ENCODE peak calls at places on chromosomes 4 and X, in six cellular contexts. Y is transverse colon, U is NB4, C is thyroid gland, R is A549, F is HFF-Myc. E is an unnamed sample.

GRCh38 chrX:119190736-119191282 is 45.3 kb upstream of the PGRMC1 start:
- DNase-seq in Y (no peak), U (peak), C (no peak), R (no peak), F (peak), E (no peak)

GRCh38 chrX:54044877-54045328 is 630 bp upstream of the PHF8 start:
- DNase-seq in Y (no peak), U (no peak), C (no peak), R (no peak), F (no peak), E (no peak)

GRCh38 chr4:2535386-2536192 is 858 bp upstream of the FAM193A start:
- DNase-seq in Y (peak), U (peak), C (no peak), R (no peak), F (no peak), E (peak)

GRCh38 chr4:83436680-83437079 is 18.9 kb downstream of the HELQ start:
- DNase-seq in Y (no peak), U (no peak), C (no peak), R (no peak), F (no peak), E (no peak)

GRCh38 chr4:43163101-43163792 is 270.7 kb downstream of the GRXCR1 start:
- DNase-seq in Y (no peak), U (no peak), C (no peak), R (no peak), F (no peak), E (no peak)

GRCh38 chr4:123943976-123944375 is 547.4 kb downstream of the SPRY1 start:
- DNase-seq in Y (no peak), U (no peak), C (no peak), R (no peak), F (no peak), E (no peak)

GRCh38 chr4:128371004-128371777 is 83.6 kb upstream of the PGRMC2 start:
- DNase-seq in Y (no peak), U (no peak), C (no peak), R (no peak), F (no peak), E (no peak)

GRCh38 chr4:122458625-122459024 is 2.1 kb upstream of the IL2 start:
- DNase-seq in Y (no peak), U (peak), C (no peak), R (no peak), F (no peak), E (no peak)

GRCh38 chrX:10615931-10616780 is 4.2 kb downstream of the MID1 start:
- DNase-seq in Y (peak), U (peak), C (peak), R (no peak), F (no peak), E (peak)

GRCh38 chr4:121791481-121791880 is 9.6 kb upstream of the EXOSC9 start:
- DNase-seq in Y (no peak), U (no peak), C (no peak), R (no peak), F (no peak), E (no peak)

GRCh38 chr4:85149656-85150055 is 183.2 kb upstream of the WDFY3 start:
- DNase-seq in Y (no peak), U (no peak), C (no peak), R (no peak), F (no peak), E (no peak)

GRCh38 chr4:128980816-128981326 is 112.5 kb downstream of the SCLT1 start:
- DNase-seq in Y (no peak), U (no peak), C (no peak), R (no peak), F (no peak), E (no peak)

GRCh38 chr4:90159193-90159592 is 32.0 kb downstream of the CCSER1 start:
- DNase-seq in Y (no peak), U (no peak), C (no peak), R (no peak), F (no peak), E (no peak)

GRCh38 chr4:20696815-20697214 is 3.4 kb upstream of the PACRGL start:
- DNase-seq in Y (no peak), U (no peak), C (no peak), R (no peak), F (no peak), E (no peak)

GRCh38 chrX:17377047-17377692 is 2.2 kb downstream of the NHS start:
- DNase-seq in Y (peak), U (no peak), C (peak), R (peak), F (no peak), E (no peak)

GRCh38 chrX:153669174-153669890 is 4.3 kb downstream of the PNCK start:
- DNase-seq in Y (no peak), U (peak), C (no peak), R (peak), F (no peak), E (peak)

GRCh38 chrX:127726227-127726626 is 326.0 kb downstream of the ACTRT1 start:
- DNase-seq in Y (no peak), U (no peak), C (no peak), R (no peak), F (no peak), E (no peak)

GRCh38 chr4:77697860-77698599 is 92.4 kb downstream of the CXCL13 start:
- DNase-seq in Y (peak), U (peak), C (peak), R (peak), F (peak), E (no peak)
- TF ChIP-seq CTCF in Y (peak), U (peak), C (peak), R (peak), F (peak), E (peak)

GRCh38 chrX:15509845-15510244 is 9.2 kb downstream of the BMX start:
- DNase-seq in Y (no peak), U (no peak), C (no peak), R (no peak), F (no peak), E (no peak)
- TF ChIP-seq CTCF in Y (no peak), U (no peak), C (no peak), R (no peak), F (no peak), E (no peak)

DNA sequence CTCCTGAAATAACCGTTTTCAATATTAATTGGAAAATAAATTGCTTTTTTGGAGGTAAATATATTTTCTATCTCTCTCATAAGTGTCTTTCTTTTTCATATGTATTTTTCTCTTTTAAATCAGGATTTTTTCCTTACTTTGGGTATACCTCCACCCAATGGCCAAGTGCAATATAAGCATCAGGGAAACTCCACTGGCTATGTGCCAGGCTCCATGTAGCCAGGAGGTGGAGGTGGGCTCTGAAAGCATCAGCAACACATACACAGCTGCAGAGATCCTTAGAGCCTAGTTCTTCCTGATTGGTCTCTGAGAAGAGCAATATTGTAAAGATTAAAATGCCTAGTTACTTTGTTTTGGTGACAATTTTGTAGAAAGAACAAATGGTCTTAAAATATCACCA is 3.4 kb downstream of the GABRA2 start:
- DNase-seq in Y (no peak), U (no peak), C (no peak), R (no peak), F (no peak), E (no peak)
- TF ChIP-seq CTCF in Y (no peak), U (no peak), C (no peak), R (no peak), F (no peak), E (no peak)

GRCh38 chr4:137823007-137823406 is 290.7 kb upstream of the PCDH18 start:
- DNase-seq in Y (no peak), U (no peak), C (no peak), R (no peak), F (no peak), E (no peak)

GRCh38 chr4:137819964-137820383 is 287.7 kb upstream of the PCDH18 start:
- DNase-seq in Y (no peak), U (peak), C (peak), R (peak), F (peak), E (peak)

GRCh38 chr4:137825505-137825904 is 293.2 kb upstream of the PCDH18 start:
- DNase-seq in Y (no peak), U (no peak), C (no peak), R (no peak), F (no peak), E (no peak)
- TF ChIP-seq CTCF in Y (no peak), U (no peak), C (no peak), R (no peak), F (no peak), E (no peak)

DNA sequence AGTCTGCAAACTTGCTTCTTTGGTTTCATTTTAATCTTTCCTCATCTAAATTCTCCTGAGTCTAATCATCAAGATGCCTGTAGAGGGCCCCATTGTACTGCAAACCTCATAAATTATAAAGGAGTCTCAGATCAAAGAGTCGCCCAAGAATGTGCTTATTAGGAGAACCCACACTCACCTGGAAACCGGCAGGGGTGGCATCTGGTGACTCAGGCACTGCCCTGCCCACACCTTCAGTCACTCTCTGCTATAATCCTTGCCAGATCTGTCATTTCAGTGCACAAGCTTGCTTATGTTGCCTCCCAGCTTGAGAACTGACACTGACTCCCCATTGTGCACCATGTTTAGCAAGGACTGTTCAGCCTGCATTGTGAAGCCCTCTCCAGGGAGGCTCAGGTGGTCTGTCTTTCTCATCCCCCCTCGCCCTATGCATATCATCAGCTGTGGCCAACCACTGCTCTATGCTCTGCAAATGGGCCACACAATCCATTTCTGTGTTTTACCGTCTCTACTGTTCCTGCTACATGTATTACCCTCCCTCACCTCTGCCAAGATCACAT is 12.4 kb downstream of the EPGN start:
- DNase-seq in Y (peak), U (peak), C (peak), R (peak), F (peak), E (peak)
- TF ChIP-seq CTCF in Y (peak), U (peak), C (peak), R (peak), F (peak), E (peak)

GRCh38 chr4:95362066-95362465 is 186.7 kb downstream of the UNC5C start:
- DNase-seq in Y (no peak), U (no peak), C (peak), R (no peak), F (no peak), E (no peak)

GRCh38 chr4:95361696-95361965 is 187.1 kb downstream of the UNC5C start:
- DNase-seq in Y (no peak), U (no peak), C (no peak), R (no peak), F (no peak), E (no peak)

GRCh38 chr4:95363966-95364365 is 184.8 kb downstream of the UNC5C start:
- DNase-seq in Y (no peak), U (no peak), C (peak), R (no peak), F (no peak), E (no peak)

GRCh38 chr4:95363579-95363965 is 185.2 kb downstream of the UNC5C start:
- DNase-seq in Y (no peak), U (no peak), C (no peak), R (no peak), F (no peak), E (no peak)

DNA sequence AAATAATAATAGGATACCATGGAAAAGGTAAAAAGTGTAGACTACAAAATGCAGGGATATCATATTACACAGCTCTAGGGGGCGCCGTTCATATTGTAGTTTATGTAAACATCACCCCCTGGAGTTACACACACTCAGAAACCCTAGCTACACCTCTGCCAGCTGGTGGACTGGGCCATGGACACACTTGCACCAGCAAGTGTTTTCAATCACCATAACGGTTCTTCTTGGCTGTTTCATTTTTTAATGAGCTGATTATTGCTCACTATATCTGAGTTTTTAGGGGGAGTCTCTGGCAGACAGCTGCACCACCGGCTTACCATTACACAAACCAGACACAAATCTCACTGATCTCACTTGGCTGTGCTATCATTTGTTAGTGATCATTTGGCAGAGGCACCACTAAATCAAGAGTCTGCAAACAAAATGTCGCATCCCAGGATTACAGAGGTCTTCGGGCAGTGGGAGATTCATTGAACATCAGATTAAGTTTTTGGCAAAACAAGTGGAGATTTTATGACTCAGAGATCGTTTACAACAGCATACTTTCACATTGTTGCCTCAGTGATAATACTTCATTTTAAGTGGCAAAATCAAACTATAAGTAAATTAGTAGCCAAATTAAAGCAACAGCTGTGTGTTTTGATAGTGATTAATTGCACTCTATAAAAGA is 185.7 kb downstream of the UNC5C start:
- DNase-seq in Y (no peak), U (peak), C (no peak), R (no peak), F (peak), E (no peak)
- TF ChIP-seq CTCF in Y (no peak), U (peak), C (peak), R (no peak), F (peak), E (no peak)

DNA sequence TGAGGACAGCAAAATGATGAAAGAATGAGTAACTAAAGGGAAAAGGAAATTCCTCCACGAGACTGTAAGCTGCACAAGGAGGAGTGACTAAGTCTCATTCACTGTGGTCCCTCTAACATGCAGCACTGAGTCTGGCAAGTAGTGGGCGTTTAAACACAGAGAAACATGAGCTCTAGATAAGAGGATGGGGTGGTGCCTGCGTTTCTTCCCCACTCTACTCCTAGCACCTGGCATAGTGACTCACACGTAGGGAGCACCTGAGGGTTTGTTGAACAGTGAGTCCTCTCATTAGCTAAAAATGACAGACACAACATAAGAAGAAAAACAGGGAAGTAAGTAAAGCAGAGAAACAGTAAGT is 105.8 kb upstream of the CBR4 start:
- DNase-seq in Y (peak), U (no peak), C (no peak), R (no peak), F (peak), E (no peak)
- TF ChIP-seq CTCF in Y (no peak), U (no peak), C (no peak), R (no peak), F (peak), E (no peak)

DNA sequence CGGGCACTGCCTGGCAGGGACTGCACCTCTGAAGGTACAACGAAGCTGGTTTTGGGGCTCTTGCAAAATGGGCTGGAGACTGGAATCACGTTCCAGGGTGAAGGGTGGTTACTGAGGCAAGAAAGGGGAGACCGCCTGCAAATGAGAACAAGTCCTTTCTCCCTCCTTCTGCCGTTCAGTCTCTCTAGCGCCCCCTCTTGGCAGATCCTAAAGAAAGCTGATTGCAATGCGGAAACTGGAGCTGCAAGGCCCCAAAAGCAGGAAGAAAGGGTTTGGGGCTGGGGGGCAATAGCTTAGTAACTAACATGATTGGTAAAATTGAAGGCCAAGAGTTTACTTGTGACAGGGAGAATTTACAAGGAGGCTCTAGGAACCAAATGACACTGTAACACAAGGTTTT is 222.6 kb upstream of the HAND2 start:
- DNase-seq in Y (peak), U (peak), C (no peak), R (no peak), F (no peak), E (peak)
- TF ChIP-seq CTCF in Y (peak), U (peak), C (no peak), R (no peak), F (peak), E (peak)

DNA sequence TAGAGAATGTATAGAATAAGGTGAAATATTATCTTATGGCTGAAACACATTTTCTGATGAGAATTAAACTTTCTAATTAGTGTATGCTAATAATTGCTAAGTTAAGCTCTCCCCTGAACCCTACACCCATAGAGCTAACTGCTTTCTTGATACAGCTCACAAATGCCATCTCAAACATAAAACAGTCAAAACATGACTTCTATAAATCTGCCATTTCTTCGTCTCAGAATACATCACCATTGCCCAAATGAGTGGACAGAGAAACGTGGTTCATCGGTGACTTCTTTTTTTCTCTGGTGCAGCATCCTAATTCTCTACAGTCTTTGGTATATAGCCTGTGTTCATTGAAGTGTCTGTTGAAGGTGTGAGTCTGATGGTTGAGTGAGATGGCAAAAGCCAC is 554.6 kb downstream of the NLGN4X start:
- DNase-seq in Y (no peak), U (no peak), C (no peak), R (no peak), F (no peak), E (no peak)
- TF ChIP-seq CTCF in Y (no peak), U (no peak), C (no peak), R (no peak), F (no peak), E (no peak)